ENCODE peak calls at places on chromosomes 3 and 15, in six cellular contexts. X is heart right ventricle, F is lower lobe of right lung, L is GM06990, Z is thoracic aorta, N is Caco-2. C is an unnamed sample. For H3K36me3, the result is how much of the 10 kb centered on the place peaks cover.

GRCh38 chr3:12556723-12557471 is at the start of gene MKRN2:
- DNase-seq in X (peak), F (peak), L (peak), Z (peak), N (peak), C (peak)

GRCh38 chr3:8621872-8622271 is 22.7 kb downstream of the SSUH2 start:
- DNase-seq in X (no peak), F (no peak), L (no peak), Z (no peak), N (no peak), C (no peak)

GRCh38 chr3:12458901-12459300 is 25.4 kb upstream of the TSEN2 start:
- DNase-seq in X (no peak), F (peak), L (no peak), Z (no peak), N (no peak), C (peak)

GRCh38 chr15:93478922-93479321 is 389.9 kb upstream of the RGMA start:
- DNase-seq in X (no peak), F (no peak), L (no peak), Z (no peak), N (peak), C (no peak)

GRCh38 chr3:38334656-38335055 is 11.9 kb upstream of the XYLB start:
- DNase-seq in X (no peak), F (no peak), L (no peak), Z (no peak), N (no peak), C (no peak)

GRCh38 chr15:69794643-69795461 is 302.9 kb downstream of the TLE3 start:
- DNase-seq in X (peak), F (no peak), L (no peak), Z (peak), N (no peak), C (no peak)

GRCh38 chr3:138092023-138092422 is 23.4 kb downstream of the DZIP1L start:
- DNase-seq in X (no peak), F (no peak), L (no peak), Z (no peak), N (no peak), C (no peak)

GRCh38 chr15:91258436-91258779 is 158.4 kb downstream of the SV2B start:
- DNase-seq in X (no peak), F (no peak), L (no peak), Z (no peak), N (no peak), C (no peak)

GRCh38 chr3:171566803-171567422 is 106.7 kb upstream of the TNIK start:
- DNase-seq in X (no peak), F (no peak), L (no peak), Z (no peak), N (no peak), C (no peak)

GRCh38 chr3:139935071-139935865 is at the start of gene CLSTN2:
- DNase-seq in X (peak), F (peak), L (peak), Z (no peak), N (peak), C (peak)

GRCh38 chr3:143172313-143173054 is 52.9 kb downstream of the CHST2 start:
- DNase-seq in X (no peak), F (no peak), L (no peak), Z (no peak), N (no peak), C (no peak)

GRCh38 chr3:194384156-194384555 is 14.6 kb upstream of the LRRC15 start:
- DNase-seq in X (no peak), F (no peak), L (no peak), Z (no peak), N (no peak), C (peak)

GRCh38 chr15:29299784-29300183 is 30.2 kb upstream of the NSMCE3 start:
- DNase-seq in X (no peak), F (no peak), L (no peak), Z (no peak), N (no peak), C (no peak)

GRCh38 chr15:53506370-53506769 is 253.1 kb downstream of the WDR72 start:
- DNase-seq in X (no peak), F (no peak), L (no peak), Z (no peak), N (no peak), C (no peak)

GRCh38 chr15:97200161-97200560 is 760.3 kb upstream of the ARRDC4 start:
- DNase-seq in X (no peak), F (no peak), L (no peak), Z (no peak), N (no peak), C (no peak)

GRCh38 chr15:30922469-30923311 is 19.0 kb downstream of the FAN1 start:
- DNase-seq in X (no peak), F (no peak), L (no peak), Z (no peak), N (no peak), C (no peak)

GRCh38 chr3:119313461-119313860 is 19.3 kb downstream of the ARHGAP31 start:
- DNase-seq in X (no peak), F (no peak), L (no peak), Z (no peak), N (no peak), C (no peak)

GRCh38 chr3:2476996-2477395 is 378.3 kb downstream of the CNTN4 start:
- DNase-seq in X (no peak), F (no peak), L (no peak), Z (no peak), N (no peak), C (no peak)

GRCh38 chr3:87461443-87461842 is 185.1 kb upstream of the POU1F1 start:
- DNase-seq in X (no peak), F (no peak), L (no peak), Z (no peak), N (no peak), C (no peak)

GRCh38 chr3:188133219-188133618 is 20.7 kb upstream of the LPP start:
- DNase-seq in X (no peak), F (no peak), L (no peak), Z (no peak), N (no peak), C (no peak)

GRCh38 chr3:45057557-45057956 is 31.5 kb downstream of the CLEC3B start:
- DNase-seq in X (no peak), F (no peak), L (no peak), Z (no peak), N (no peak), C (no peak)

GRCh38 chr3:67384790-67385397 is 269.5 kb downstream of the SUCLG2 start:
- DNase-seq in X (peak), F (no peak), L (no peak), Z (no peak), N (peak), C (no peak)

GRCh38 chr3:15325228-15325627 is 7.2 kb downstream of the SH3BP5 start:
- DNase-seq in X (no peak), F (no peak), L (no peak), Z (no peak), N (peak), C (no peak)

GRCh38 chr15:65613365-65613764 is 2.4 kb upstream of the INTS14 start:
- DNase-seq in X (no peak), F (no peak), L (no peak), Z (no peak), N (no peak), C (no peak)

DNA sequence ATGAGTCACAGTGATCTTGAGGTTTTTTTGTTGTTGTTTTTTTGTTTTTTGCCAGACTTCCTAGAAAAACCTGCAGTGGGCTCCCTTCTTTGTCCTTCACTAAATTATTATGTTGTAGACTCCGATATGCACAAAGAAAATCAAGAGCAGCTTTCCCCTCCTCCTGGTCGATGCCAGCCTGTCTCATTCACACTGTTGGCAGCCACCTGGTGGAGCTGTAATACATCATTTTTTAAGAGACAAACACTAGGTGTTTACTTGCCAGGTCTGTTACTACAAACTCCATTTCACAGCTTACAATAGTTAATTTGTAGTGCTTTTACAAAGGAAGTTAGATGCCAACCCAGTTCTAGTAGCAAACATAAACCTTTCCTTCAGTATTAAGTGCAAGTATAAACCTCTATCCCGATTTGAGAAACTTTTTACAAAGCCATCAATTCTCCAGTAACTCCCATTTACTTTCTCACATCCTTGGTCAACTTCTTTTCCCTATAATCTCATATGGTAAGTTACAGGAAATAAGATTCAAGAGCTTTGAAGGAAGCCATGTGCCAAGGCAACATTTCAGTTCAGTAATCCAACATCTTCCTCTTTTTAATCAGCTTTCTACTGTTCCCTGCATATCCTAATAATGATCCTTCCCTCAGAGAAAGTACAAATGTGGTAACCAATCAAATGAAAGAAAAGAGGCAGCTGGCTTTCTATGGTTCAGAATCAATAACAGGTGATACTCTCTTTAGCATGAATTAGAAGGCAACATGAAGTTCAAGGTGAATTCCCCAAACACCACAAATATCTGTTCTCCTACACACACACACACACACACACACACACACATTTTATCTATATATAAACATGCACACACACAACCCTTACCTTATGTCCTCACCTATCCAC is 14.0 kb downstream of the AAGAB start:
- DNase-seq in X (no peak), F (no peak), L (peak), Z (no peak), N (no peak), C (no peak)
- TF ChIP-seq CTCF in X (no peak), F (peak), L (peak), Z (no peak), N (no peak), C (no peak)

GRCh38 chr3:43688245-43688650 is 2.5 kb upstream of the ABHD5 start:
- DNase-seq in X (no peak), F (no peak), L (no peak), Z (no peak), N (no peak), C (no peak)

GRCh38 chr3:43690400-43691119 is at the start of gene ABHD5:
- DNase-seq in X (peak), F (peak), L (peak), Z (peak), N (peak), C (peak)

GRCh38 chr3:43691120-43692002 is 623 bp downstream of the ABHD5 start:
- DNase-seq in X (peak), F (peak), L (no peak), Z (peak), N (peak), C (peak)

GRCh38 chr3:43689166-43689565 is 1.6 kb upstream of the ABHD5 start:
- DNase-seq in X (no peak), F (no peak), L (no peak), Z (no peak), N (no peak), C (no peak)

DNA sequence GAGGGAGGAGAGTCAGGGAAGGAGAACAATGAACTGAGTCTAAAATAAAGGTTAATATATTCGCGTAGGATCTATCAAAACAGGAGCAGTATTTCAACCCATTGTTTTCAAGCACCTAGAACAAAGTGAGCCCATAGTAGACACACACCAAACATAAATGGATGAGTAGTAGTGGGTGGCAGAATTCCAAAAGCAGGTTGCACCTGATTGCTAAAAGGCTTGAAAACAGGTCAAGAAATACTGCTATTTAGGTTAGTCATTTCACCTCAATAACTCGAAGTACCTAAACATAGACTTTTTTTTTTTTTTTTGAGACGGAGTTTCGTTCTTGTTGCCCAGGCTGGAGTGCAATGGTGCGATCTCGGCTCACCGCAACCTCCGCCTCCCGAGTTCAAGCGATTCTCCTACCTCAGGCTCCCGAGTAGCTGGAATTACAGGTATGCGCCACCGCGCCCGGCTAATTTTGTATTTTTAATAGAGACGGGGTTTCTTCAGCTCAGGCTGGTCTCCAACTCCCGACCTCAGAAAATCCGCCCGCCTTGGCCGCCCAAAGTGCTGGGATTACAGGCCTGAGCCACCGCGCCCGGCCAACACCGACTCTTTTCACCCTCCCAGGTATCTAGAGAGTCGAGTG is 855 bp upstream of the ABHD5 start:
- DNase-seq in X (no peak), F (no peak), L (no peak), Z (no peak), N (no peak), C (no peak)
- H3K4me3 ChIP-seq in X (peak), F (peak), L (peak), Z (peak), N (peak), C (peak)

DNA sequence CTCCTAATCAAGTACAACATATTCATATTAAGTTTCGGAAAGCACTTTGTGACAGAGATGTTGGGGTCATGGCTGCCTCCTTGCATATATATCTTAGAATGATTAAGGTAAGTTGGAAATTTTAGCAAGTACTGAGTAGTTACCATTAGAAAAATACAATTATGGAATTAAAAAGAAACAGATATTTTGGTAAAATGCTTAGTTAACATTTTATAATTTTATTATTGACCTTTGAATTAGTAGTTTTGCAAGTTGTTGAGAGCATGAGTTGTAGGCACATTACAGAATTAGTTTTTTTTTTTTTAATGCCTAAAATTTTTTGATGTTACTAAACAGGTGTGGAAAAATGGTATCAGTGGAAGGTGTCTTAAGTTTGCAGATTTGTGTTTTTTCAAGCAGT is 20.6 kb downstream of the AP4E1 start:
- DNase-seq in X (no peak), F (no peak), L (no peak), Z (no peak), N (no peak), C (no peak)
- H3K36me3 ChIP-seq in X (half or more), F (half or more), L (under half), Z (under half), N (under half), C (under half)

GRCh38 chr3:181694805-181695660 is 16.7 kb upstream of the SOX2 start:
- DNase-seq in X (peak), F (peak), L (no peak), Z (no peak), N (no peak), C (peak)
- TF ChIP-seq CTCF in X (peak), F (peak), L (no peak), Z (no peak), N (no peak), C (no peak)

GRCh38 chr15:74585857-74586256 is 29.8 kb upstream of the CLK3 start:
- DNase-seq in X (no peak), F (no peak), L (no peak), Z (no peak), N (no peak), C (no peak)

GRCh38 chr15:74584204-74584603 is 31.4 kb upstream of the CLK3 start:
- DNase-seq in X (no peak), F (no peak), L (no peak), Z (no peak), N (no peak), C (no peak)

GRCh38 chr15:74589826-74590225 is 25.8 kb upstream of the CLK3 start:
- DNase-seq in X (no peak), F (no peak), L (no peak), Z (no peak), N (no peak), C (no peak)

GRCh38 chr15:74584779-74585178 is 30.9 kb upstream of the CLK3 start:
- DNase-seq in X (no peak), F (no peak), L (no peak), Z (no peak), N (no peak), C (no peak)

GRCh38 chr15:74587924-74588323 is 27.7 kb upstream of the CLK3 start:
- DNase-seq in X (no peak), F (no peak), L (no peak), Z (no peak), N (no peak), C (no peak)
- H3K4me3 ChIP-seq in X (no peak), F (no peak), L (no peak), Z (no peak), N (no peak), C (no peak)

GRCh38 chr3:127814325-127814781 is 8.0 kb downstream of the MGLL start:
- DNase-seq in X (no peak), F (no peak), L (no peak), Z (no peak), N (no peak), C (no peak)
- H3K36me3 ChIP-seq in X (half or more), F (half or more), L (under half), Z (under half), N (under half), C (under half)

C was measured in left lung.